ENCODE peak calls at places on chromosomes 7 and 10, in five cellular contexts. One of them, this sample, is unnamed. For H3K4me1, the result is how much of the 10 kb centered on the place peaks cover.

GRCh38 chr10:16646474-16647059 is 124.9 kb upstream of the C1QL3 start:
- DNase-seq in astrocyte: peak
- DNase-seq in IMR-90: no peak
- DNase-seq in GM23248: no peak
- DNase-seq in mesendoderm: no peak
- DNase-seq in this sample: no peak

GRCh38 chr10:17751781-17752445 is at the start of gene TMEM236:
- DNase-seq in astrocyte: no peak
- DNase-seq in IMR-90: no peak
- DNase-seq in GM23248: no peak
- DNase-seq in mesendoderm: no peak
- DNase-seq in this sample: no peak

GRCh38 chr10:70190581-70190980 is 20.3 kb upstream of the SAR1A start:
- DNase-seq in astrocyte: no peak
- DNase-seq in IMR-90: no peak
- DNase-seq in GM23248: peak
- DNase-seq in mesendoderm: no peak
- DNase-seq in this sample: no peak

GRCh38 chr10:90051474-90051873 is 350.1 kb downstream of the KIF20B start:
- DNase-seq in astrocyte: peak
- DNase-seq in IMR-90: no peak
- DNase-seq in GM23248: no peak
- DNase-seq in mesendoderm: no peak
- DNase-seq in this sample: no peak

GRCh38 chr10:117175215-117175900 is 21.9 kb upstream of the KCNK18 start:
- DNase-seq in astrocyte: no peak
- DNase-seq in IMR-90: no peak
- DNase-seq in GM23248: no peak
- DNase-seq in mesendoderm: no peak
- DNase-seq in this sample: peak

GRCh38 chr7:74405191-74405898 is 48.4 kb upstream of the GTF2IRD1 start:
- DNase-seq in astrocyte: no peak
- DNase-seq in IMR-90: no peak
- DNase-seq in GM23248: peak
- DNase-seq in mesendoderm: peak
- DNase-seq in this sample: peak

GRCh38 chr7:114988755-114989154 is 66.9 kb downstream of the MDFIC start:
- DNase-seq in astrocyte: peak
- DNase-seq in IMR-90: peak
- DNase-seq in GM23248: peak
- DNase-seq in mesendoderm: no peak
- DNase-seq in this sample: no peak

GRCh38 chr10:101014966-101015581 is 15.5 kb downstream of the LZTS2 start:
- DNase-seq in astrocyte: peak
- DNase-seq in IMR-90: peak
- DNase-seq in GM23248: peak
- DNase-seq in mesendoderm: no peak
- DNase-seq in this sample: no peak

GRCh38 chr7:110921478-110922210 is 169.3 kb upstream of the LRRN3 start:
- DNase-seq in astrocyte: peak
- DNase-seq in IMR-90: peak
- DNase-seq in GM23248: peak
- DNase-seq in mesendoderm: no peak
- DNase-seq in this sample: no peak

GRCh38 chr7:69036301-69036700 is 562.0 kb upstream of the AUTS2 start:
- DNase-seq in astrocyte: no peak
- DNase-seq in IMR-90: no peak
- DNase-seq in GM23248: no peak
- DNase-seq in mesendoderm: no peak
- DNase-seq in this sample: no peak

GRCh38 chr7:155458317-155459132 is 596 bp downstream of the EN2 start:
- DNase-seq in astrocyte: no peak
- DNase-seq in IMR-90: no peak
- DNase-seq in GM23248: peak
- DNase-seq in mesendoderm: no peak
- DNase-seq in this sample: no peak

GRCh38 chr10:34520084-34520483 is 295.0 kb downstream of the PARD3 start:
- DNase-seq in astrocyte: peak
- DNase-seq in IMR-90: no peak
- DNase-seq in GM23248: no peak
- DNase-seq in mesendoderm: no peak
- DNase-seq in this sample: no peak

GRCh38 chr7:30920584-30921539 is 9.2 kb downstream of the AQP1 start:
- DNase-seq in astrocyte: peak
- DNase-seq in IMR-90: peak
- DNase-seq in GM23248: peak
- DNase-seq in mesendoderm: peak
- DNase-seq in this sample: peak

GRCh38 chr10:6590100-6590499 is 10.0 kb upstream of the PRKCQ start:
- DNase-seq in astrocyte: no peak
- DNase-seq in IMR-90: no peak
- DNase-seq in GM23248: no peak
- DNase-seq in mesendoderm: no peak
- DNase-seq in this sample: no peak

GRCh38 chr10:6591668-6592067 is 11.6 kb upstream of the PRKCQ start:
- DNase-seq in astrocyte: no peak
- DNase-seq in IMR-90: no peak
- DNase-seq in GM23248: no peak
- DNase-seq in mesendoderm: no peak
- DNase-seq in this sample: no peak

GRCh38 chr10:6589287-6590094 is 9.4 kb upstream of the PRKCQ start:
- DNase-seq in astrocyte: no peak
- DNase-seq in IMR-90: no peak
- DNase-seq in GM23248: no peak
- DNase-seq in mesendoderm: no peak
- DNase-seq in this sample: no peak

GRCh38 chr10:6586501-6586900 is 6.4 kb upstream of the PRKCQ start:
- DNase-seq in astrocyte: no peak
- DNase-seq in IMR-90: no peak
- DNase-seq in GM23248: no peak
- DNase-seq in mesendoderm: no peak
- DNase-seq in this sample: no peak

DNA sequence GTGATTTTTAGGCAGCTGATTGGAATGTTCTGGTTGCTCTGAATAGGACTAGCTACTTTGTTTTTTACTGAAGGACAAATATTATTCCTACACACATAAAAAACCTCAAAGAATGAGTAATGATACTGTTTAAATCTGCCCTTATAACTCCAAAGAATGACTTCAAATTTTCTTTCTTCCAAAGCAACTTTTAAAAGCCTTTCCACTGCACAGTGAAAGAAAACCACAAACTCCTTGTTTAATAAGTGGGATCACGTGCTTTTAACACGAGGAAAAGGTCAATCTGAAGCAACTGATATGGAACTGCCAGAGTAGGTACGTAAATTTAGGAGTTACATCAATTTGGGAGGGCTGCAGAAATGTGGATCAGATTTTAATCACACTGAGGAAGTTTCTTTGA is 8.0 kb upstream of the PRKCQ start:
- DNase-seq in astrocyte: no peak
- DNase-seq in IMR-90: no peak
- DNase-seq in GM23248: no peak
- DNase-seq in mesendoderm: no peak
- DNase-seq in this sample: no peak
- H3K4me3 ChIP-seq in astrocyte: no peak
- H3K4me3 ChIP-seq in IMR-90: no peak
- H3K4me3 ChIP-seq in GM23248: no peak
- H3K4me3 ChIP-seq in mesendoderm: no peak
- H3K4me3 ChIP-seq in this sample: no peak

GRCh38 chr7:43592321-43592720 is 9.4 kb downstream of the STK17A start:
- DNase-seq in astrocyte: no peak
- DNase-seq in IMR-90: no peak
- DNase-seq in GM23248: peak
- DNase-seq in mesendoderm: no peak
- DNase-seq in this sample: no peak
- H3K4me1 ChIP-seq in astrocyte: under half
- H3K4me1 ChIP-seq in IMR-90: under half
- H3K4me1 ChIP-seq in GM23248: half or more
- H3K4me1 ChIP-seq in mesendoderm: under half
- H3K4me1 ChIP-seq in this sample: under half

GRCh38 chr10:61992059-61992460 is 90.6 kb downstream of the ARID5B start:
- DNase-seq in astrocyte: peak
- DNase-seq in IMR-90: peak
- DNase-seq in GM23248: peak
- DNase-seq in mesendoderm: no peak
- DNase-seq in this sample: no peak

GRCh38 chr10:61992683-61993629 is 91.5 kb downstream of the ARID5B start:
- DNase-seq in astrocyte: peak
- DNase-seq in IMR-90: peak
- DNase-seq in GM23248: peak
- DNase-seq in mesendoderm: no peak
- DNase-seq in this sample: no peak

GRCh38 chr10:61995093-61995492 is 93.6 kb downstream of the ARID5B start:
- DNase-seq in astrocyte: no peak
- DNase-seq in IMR-90: no peak
- DNase-seq in GM23248: no peak
- DNase-seq in mesendoderm: no peak
- DNase-seq in this sample: no peak

GRCh38 chr10:61994404-61995031 is 93.0 kb downstream of the ARID5B start:
- DNase-seq in astrocyte: no peak
- DNase-seq in IMR-90: no peak
- DNase-seq in GM23248: no peak
- DNase-seq in mesendoderm: no peak
- DNase-seq in this sample: no peak

DNA sequence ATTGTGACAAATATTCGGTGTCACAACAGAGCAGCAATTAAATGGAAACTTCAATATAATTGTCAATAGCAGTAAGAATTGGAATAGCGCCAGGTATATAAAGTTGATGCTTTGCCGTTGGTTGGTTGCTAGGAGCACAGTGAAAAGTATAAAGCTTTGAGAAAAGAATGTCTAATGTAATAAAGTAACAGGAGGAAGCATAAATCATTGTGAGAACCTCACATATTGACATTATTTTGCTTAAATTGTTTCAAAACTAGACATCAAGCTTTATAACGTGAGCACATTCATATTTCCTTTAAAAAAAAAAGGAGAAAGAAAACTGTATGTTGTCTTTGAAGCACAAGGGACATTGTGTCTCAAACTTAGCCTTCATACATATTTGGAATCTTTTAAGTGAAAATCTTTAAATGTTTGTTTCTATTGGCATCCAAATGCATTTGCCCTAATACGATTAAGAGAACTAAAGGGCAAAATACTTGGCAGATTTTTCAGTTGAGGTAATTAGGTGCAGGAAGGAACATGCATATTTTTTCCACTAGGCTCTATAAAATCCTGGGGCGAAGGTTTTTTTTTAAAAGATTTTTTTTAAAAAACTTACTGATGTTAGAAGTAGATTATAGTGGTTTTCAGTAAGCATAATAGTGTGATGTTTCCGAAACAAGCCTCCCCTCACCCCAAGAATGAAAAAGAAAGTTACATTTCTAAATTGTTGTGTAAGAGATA is 92.3 kb downstream of the ARID5B start:
- DNase-seq in astrocyte: peak
- DNase-seq in IMR-90: no peak
- DNase-seq in GM23248: peak
- DNase-seq in mesendoderm: no peak
- DNase-seq in this sample: no peak
- H3K9ac ChIP-seq in astrocyte: peak
- H3K9ac ChIP-seq in IMR-90: no peak
- H3K9ac ChIP-seq in GM23248: peak
- H3K9ac ChIP-seq in mesendoderm: no peak
- H3K9ac ChIP-seq in this sample: no peak

DNA sequence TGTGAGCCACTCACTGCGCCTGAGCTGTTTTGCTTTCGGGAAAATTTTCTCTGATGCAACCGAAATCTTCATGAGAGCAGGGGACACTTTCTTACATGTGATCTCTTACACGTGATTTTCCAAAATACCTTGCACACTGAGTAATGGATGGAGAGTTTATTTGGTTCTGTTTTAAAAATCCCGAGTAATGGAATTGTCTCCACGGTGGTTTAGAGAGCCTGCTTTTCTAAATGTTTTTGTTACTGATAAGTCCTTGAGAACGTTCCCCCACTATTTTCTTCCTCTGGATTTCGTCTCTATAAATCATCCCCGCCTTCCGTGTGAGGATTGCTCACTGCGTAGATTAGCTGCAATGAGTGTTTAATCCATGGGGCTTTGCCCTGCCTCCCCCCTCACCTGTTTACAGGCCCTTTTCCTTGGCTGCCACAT is 25.7 kb downstream of the CAMK1D start:
- DNase-seq in astrocyte: peak
- DNase-seq in IMR-90: peak
- DNase-seq in GM23248: no peak
- DNase-seq in mesendoderm: no peak
- DNase-seq in this sample: no peak
- H3K4me3 ChIP-seq in astrocyte: no peak
- H3K4me3 ChIP-seq in IMR-90: no peak
- H3K4me3 ChIP-seq in GM23248: no peak
- H3K4me3 ChIP-seq in mesendoderm: no peak
- H3K4me3 ChIP-seq in this sample: no peak

GRCh38 chr10:115660391-115660790 is 567.2 kb downstream of the ATRNL1 start:
- DNase-seq in astrocyte: no peak
- DNase-seq in IMR-90: no peak
- DNase-seq in GM23248: no peak
- DNase-seq in mesendoderm: no peak
- DNase-seq in this sample: no peak
- H3K4me1 ChIP-seq in astrocyte: under half
- H3K4me1 ChIP-seq in IMR-90: under half
- H3K4me1 ChIP-seq in GM23248: under half
- H3K4me1 ChIP-seq in mesendoderm: under half
- H3K4me1 ChIP-seq in this sample: under half

GRCh38 chr10:87803831-87804230 is 14.2 kb downstream of the ATAD1 start:
- DNase-seq in astrocyte: no peak
- DNase-seq in IMR-90: no peak
- DNase-seq in GM23248: no peak
- DNase-seq in mesendoderm: no peak
- DNase-seq in this sample: no peak

GRCh38 chr10:87794285-87794684 is 23.7 kb downstream of the ATAD1 start:
- DNase-seq in astrocyte: no peak
- DNase-seq in IMR-90: no peak
- DNase-seq in GM23248: no peak
- DNase-seq in mesendoderm: no peak
- DNase-seq in this sample: no peak

GRCh38 chr10:87803328-87803727 is 14.7 kb downstream of the ATAD1 start:
- DNase-seq in astrocyte: no peak
- DNase-seq in IMR-90: no peak
- DNase-seq in GM23248: no peak
- DNase-seq in mesendoderm: peak
- DNase-seq in this sample: no peak

GRCh38 chr10:87799860-87800259 is 18.2 kb downstream of the ATAD1 start:
- DNase-seq in astrocyte: no peak
- DNase-seq in IMR-90: no peak
- DNase-seq in GM23248: no peak
- DNase-seq in mesendoderm: peak
- DNase-seq in this sample: no peak

GRCh38 chr10:87798082-87798481 is 19.9 kb downstream of the ATAD1 start:
- DNase-seq in astrocyte: no peak
- DNase-seq in IMR-90: no peak
- DNase-seq in GM23248: no peak
- DNase-seq in mesendoderm: no peak
- DNase-seq in this sample: no peak
- H3K9ac ChIP-seq in astrocyte: no peak
- H3K9ac ChIP-seq in IMR-90: no peak
- H3K9ac ChIP-seq in GM23248: no peak
- H3K9ac ChIP-seq in mesendoderm: no peak
- H3K9ac ChIP-seq in this sample: no peak

This sample was measured in endodermal cell.